ENCODE peak calls at places on chromosome 16, in ten cellular contexts. K is tibial artery; W is H9; Q is endodermal cell; O is adrenal gland; D is GM06990; Y is A549; R is fibroblast of lung; J is Peyer's patch; C is CD8-positive, alpha-beta T cell. M is an unnamed sample.

GRCh38 chr16:48334325-48334724 is 50.9 kb downstream of the SIAH1 start:
- DNase-seq in K (no peak), W (peak), Q (peak), O (no peak), D (no peak), Y (no peak), R (no peak), J (no peak), C (no peak), M (no peak)

GRCh38 chr16:2981899-2982250 is 1.6 kb upstream of the PKMYT1 start:
- DNase-seq in K (no peak), W (no peak), Q (peak), O (no peak), D (no peak), Y (no peak), R (no peak), J (no peak), C (no peak), M (no peak)

GRCh38 chr16:10332301-10332700 is 53.6 kb upstream of the ATF7IP2 start:
- DNase-seq in K (no peak), W (no peak), Q (peak), O (peak), D (no peak), Y (no peak), R (peak), J (no peak), C (no peak), M (no peak)

GRCh38 chr16:2339521-2340484 is 725 bp downstream of the ABCA3 start:
- DNase-seq in K (peak), W (peak), Q (peak), O (peak), D (peak), Y (peak), R (peak), J (peak), C (peak), M (peak)

GRCh38 chr16:65392831-65393565 is 271.1 kb upstream of the CDH11 start:
- DNase-seq in K (no peak), W (no peak), Q (no peak), O (no peak), D (no peak), Y (no peak), R (peak), J (no peak), C (no peak), M (no peak)

GRCh38 chr16:48318630-48319029 is 66.6 kb downstream of the SIAH1 start:
- DNase-seq in K (no peak), W (peak), Q (peak), O (peak), D (no peak), Y (no peak), R (peak), J (peak), C (peak), M (no peak)

GRCh38 chr16:78925071-78925714 is 675.3 kb downstream of the MAF start:
- DNase-seq in K (no peak), W (peak), Q (peak), O (peak), D (peak), Y (peak), R (no peak), J (no peak), C (no peak), M (no peak)

GRCh38 chr16:9260665-9261064 is 169.2 kb downstream of the HAPSTR1 start:
- DNase-seq in K (no peak), W (no peak), Q (no peak), O (no peak), D (no peak), Y (no peak), R (no peak), J (no peak), C (no peak), M (no peak)

GRCh38 chr16:75947626-75948239 is 221.4 kb upstream of the CPHXL start:
- DNase-seq in K (no peak), W (no peak), Q (no peak), O (no peak), D (no peak), Y (no peak), R (no peak), J (no peak), C (no peak), M (no peak)

GRCh38 chr16:51156836-51157235 is 5.8 kb upstream of the SALL1 start:
- DNase-seq in K (no peak), W (no peak), Q (no peak), O (no peak), D (no peak), Y (no peak), R (peak), J (no peak), C (no peak), M (no peak)

GRCh38 chr16:28126684-28127620 is 63.4 kb upstream of the GSG1L start:
- DNase-seq in K (no peak), W (no peak), Q (no peak), O (no peak), D (no peak), Y (no peak), R (no peak), J (no peak), C (no peak), M (no peak)

GRCh38 chr16:13333336-13333735 is 431.9 kb downstream of the SHISA9 start:
- DNase-seq in K (no peak), W (no peak), Q (no peak), O (no peak), D (no peak), Y (no peak), R (no peak), J (no peak), C (no peak), M (no peak)

GRCh38 chr16:1181715-1182671 is 29.1 kb downstream of the CACNA1H start:
- DNase-seq in K (peak), W (no peak), Q (no peak), O (peak), D (no peak), Y (peak), R (peak), J (peak), C (no peak), M (peak)

GRCh38 chr16:11101695-11102522 is 154.1 kb downstream of the SOCS1 start:
- DNase-seq in K (no peak), W (no peak), Q (no peak), O (no peak), D (no peak), Y (no peak), R (peak), J (no peak), C (no peak), M (no peak)

GRCh38 chr16:15772579-15773293 is 84.1 kb downstream of the MYH11 start:
- DNase-seq in K (no peak), W (no peak), Q (no peak), O (no peak), D (no peak), Y (no peak), R (no peak), J (no peak), C (no peak), M (no peak)

GRCh38 chr16:56669840-56670639 is 426 bp downstream of the MT1H start:
- DNase-seq in K (no peak), W (peak), Q (peak), O (no peak), D (no peak), Y (no peak), R (no peak), J (no peak), C (no peak), M (no peak)

GRCh38 chr16:10521681-10522274 is 58.6 kb downstream of the EMP2 start:
- DNase-seq in K (peak), W (peak), Q (peak), O (peak), D (no peak), Y (peak), R (peak), J (peak), C (peak), M (peak)

GRCh38 chr16:11296706-11297491 is 15.8 kb upstream of the PRM1 start:
- DNase-seq in K (no peak), W (no peak), Q (no peak), O (no peak), D (no peak), Y (no peak), R (peak), J (peak), C (no peak), M (peak)

GRCh38 chr16:1211451-1212268 is 13.4 kb downstream of the TPSG1 start:
- DNase-seq in K (no peak), W (no peak), Q (no peak), O (no peak), D (no peak), Y (no peak), R (no peak), J (no peak), C (no peak), M (no peak)

GRCh38 chr16:945271-946047 is 25.3 kb downstream of the LMF1 start:
- DNase-seq in K (no peak), W (no peak), Q (no peak), O (no peak), D (no peak), Y (no peak), R (no peak), J (no peak), C (no peak), M (no peak)

GRCh38 chr16:72728516-72728915 is 319.4 kb downstream of the ZFHX3 start:
- DNase-seq in K (no peak), W (no peak), Q (no peak), O (no peak), D (no peak), Y (no peak), R (no peak), J (no peak), C (no peak), M (no peak)

GRCh38 chr16:3013491-3013951 is 798 bp downstream of the CLDN9 start:
- DNase-seq in K (no peak), W (peak), Q (peak), O (no peak), D (no peak), Y (no peak), R (no peak), J (no peak), C (no peak), M (no peak)

GRCh38 chr16:75820672-75821071 is 94.4 kb upstream of the CPHXL start:
- DNase-seq in K (no peak), W (peak), Q (peak), O (no peak), D (no peak), Y (peak), R (no peak), J (no peak), C (no peak), M (no peak)

GRCh38 chr16:83692224-83692623 is 115.6 kb upstream of the HSBP1 start:
- DNase-seq in K (no peak), W (no peak), Q (no peak), O (no peak), D (no peak), Y (no peak), R (no peak), J (no peak), C (no peak), M (no peak)

GRCh38 chr16:48441863-48442279 is 56.7 kb upstream of the SIAH1 start:
- DNase-seq in K (no peak), W (no peak), Q (no peak), O (no peak), D (no peak), Y (peak), R (no peak), J (no peak), C (no peak), M (peak)

GRCh38 chr16:69553332-69553731 is 12.4 kb upstream of the NFAT5 start:
- DNase-seq in K (no peak), W (no peak), Q (no peak), O (no peak), D (no peak), Y (no peak), R (peak), J (no peak), C (no peak), M (no peak)

GRCh38 chr16:977096-977701 is 4.4 kb upstream of the SOX8 start:
- DNase-seq in K (peak), W (no peak), Q (no peak), O (peak), D (no peak), Y (no peak), R (no peak), J (no peak), C (no peak), M (peak)

GRCh38 chr16:4968879-4969278 is 10.7 kb downstream of the SEC14L5 start:
- DNase-seq in K (no peak), W (no peak), Q (no peak), O (no peak), D (no peak), Y (no peak), R (no peak), J (no peak), C (no peak), M (no peak)

GRCh38 chr16:12130691-12131302 is 154.3 kb downstream of the SNX29 start:
- DNase-seq in K (no peak), W (no peak), Q (no peak), O (no peak), D (no peak), Y (no peak), R (no peak), J (no peak), C (no peak), M (no peak)

GRCh38 chr16:50160495-50161164 is 7.5 kb downstream of the TENT4B start:
- DNase-seq in K (no peak), W (no peak), Q (no peak), O (no peak), D (no peak), Y (no peak), R (peak), J (no peak), C (no peak), M (no peak)

GRCh38 chr16:58393138-58393504 is 850 bp downstream of the GINS3 start:
- DNase-seq in K (no peak), W (no peak), Q (no peak), O (no peak), D (no peak), Y (no peak), R (peak), J (no peak), C (no peak), M (no peak)

DNA sequence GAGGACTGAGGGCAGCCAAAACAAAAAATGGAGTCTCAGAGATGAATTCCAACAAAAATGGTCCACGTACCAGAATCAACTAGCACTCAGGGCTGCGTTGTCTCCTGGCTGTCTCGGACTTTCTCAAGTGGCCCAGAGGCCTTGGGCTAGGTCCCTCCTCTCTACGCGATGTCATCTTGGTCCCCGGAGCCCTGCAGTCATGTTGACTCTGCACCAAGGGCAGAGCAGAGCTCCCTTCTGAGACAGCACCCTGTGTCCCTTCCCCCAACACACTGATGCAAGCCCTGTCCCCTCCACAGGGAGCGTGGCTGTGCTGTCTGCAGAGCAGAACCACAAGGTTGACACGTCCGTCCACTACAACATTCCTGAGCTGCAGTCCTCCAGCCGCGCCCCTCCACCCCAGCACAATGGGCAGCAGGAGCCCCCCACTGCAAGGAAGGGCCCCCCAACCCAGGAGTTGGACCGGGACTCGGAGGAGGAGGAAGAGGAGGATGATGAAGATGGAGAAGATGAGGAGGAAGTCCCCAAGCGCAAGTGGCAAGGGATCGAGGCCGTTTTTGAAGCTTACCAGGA is 20.8 kb downstream of the GINS2 start:
- DNase-seq in K (no peak), W (no peak), Q (no peak), O (no peak), D (no peak), Y (no peak), R (no peak), J (no peak), C (no peak), M (peak)
- TF ChIP-seq CTCF in K (no peak), W (no peak), Q (no peak), O (no peak), D (no peak), Y (no peak), R (no peak), J (no peak), C (no peak), M (no peak)

GRCh38 chr16:81076566-81077076 is 417 bp downstream of the C16orf46 start:
- DNase-seq in K (peak), W (peak), Q (peak), O (peak), D (no peak), Y (peak), R (no peak), J (peak), C (peak), M (peak)

GRCh38 chr16:81081007-81081406 is 4.0 kb upstream of the C16orf46 start:
- DNase-seq in K (no peak), W (no peak), Q (no peak), O (no peak), D (no peak), Y (no peak), R (no peak), J (no peak), C (no peak), M (no peak)

GRCh38 chr16:81073560-81074330 is 3.3 kb downstream of the C16orf46 start:
- DNase-seq in K (no peak), W (no peak), Q (no peak), O (no peak), D (no peak), Y (no peak), R (no peak), J (no peak), C (no peak), M (no peak)

GRCh38 chr16:81080233-81080632 is 3.2 kb upstream of the C16orf46 start:
- DNase-seq in K (no peak), W (no peak), Q (no peak), O (no peak), D (no peak), Y (no peak), R (no peak), J (no peak), C (no peak), M (no peak)

GRCh38 chr16:81077077-81077940 is at the start of gene C16orf46:
- DNase-seq in K (peak), W (peak), Q (peak), O (peak), D (peak), Y (peak), R (peak), J (peak), C (peak), M (peak)
- TF ChIP-seq CTCF in K (no peak), W (no peak), Q (no peak), O (no peak), D (no peak), Y (no peak), R (no peak), J (no peak), C (no peak), M (no peak)

GRCh38 chr16:17414916-17415315 is 55.8 kb downstream of the XYLT1 start:
- DNase-seq in K (no peak), W (no peak), Q (no peak), O (no peak), D (no peak), Y (no peak), R (no peak), J (no peak), C (no peak), M (no peak)

GRCh38 chr16:17419266-17419665 is 51.5 kb downstream of the XYLT1 start:
- DNase-seq in K (no peak), W (no peak), Q (no peak), O (no peak), D (no peak), Y (no peak), R (no peak), J (no peak), C (no peak), M (no peak)

GRCh38 chr16:17417740-17418139 is 53.0 kb downstream of the XYLT1 start:
- DNase-seq in K (no peak), W (no peak), Q (no peak), O (no peak), D (no peak), Y (no peak), R (peak), J (no peak), C (no peak), M (no peak)

GRCh38 chr16:17414421-17414820 is 56.3 kb downstream of the XYLT1 start:
- DNase-seq in K (no peak), W (no peak), Q (no peak), O (no peak), D (peak), Y (no peak), R (no peak), J (peak), C (no peak), M (no peak)

DNA sequence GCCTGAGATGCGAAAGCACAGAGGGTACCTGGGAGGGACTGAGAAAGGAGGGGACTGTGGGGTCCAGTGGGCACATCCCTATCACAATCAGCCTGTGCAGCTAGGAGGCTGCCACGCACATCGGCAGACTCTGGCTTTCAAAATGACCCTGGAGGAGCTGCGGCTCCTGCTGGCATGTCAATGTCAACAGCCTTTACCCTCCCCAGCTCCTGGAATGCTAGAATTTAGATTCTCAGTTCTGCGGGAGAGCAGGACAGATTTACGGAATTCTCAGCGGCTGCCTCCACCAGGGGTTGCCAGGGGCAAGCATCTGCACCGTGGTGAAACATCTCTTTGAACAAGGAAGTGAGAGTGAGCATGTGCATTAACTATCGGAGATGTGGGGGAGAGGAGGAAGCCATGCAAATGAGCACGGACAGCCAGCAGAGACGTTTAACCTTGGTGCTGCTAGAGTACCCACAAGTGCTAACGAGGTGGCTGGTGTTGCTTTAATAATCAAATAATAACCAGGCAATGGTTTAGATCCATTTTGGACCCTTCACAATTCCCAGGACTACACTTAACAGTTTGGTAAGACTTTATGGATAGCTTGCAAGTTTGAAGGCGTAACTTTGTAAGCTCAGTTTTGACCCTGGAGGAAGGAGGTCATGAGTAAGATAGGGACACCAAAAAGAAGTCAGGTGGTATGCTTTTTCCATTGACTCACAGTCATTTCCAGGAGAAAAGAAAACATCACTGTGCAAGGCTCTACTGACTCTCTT is 54.1 kb downstream of the XYLT1 start:
- DNase-seq in K (peak), W (peak), Q (peak), O (peak), D (peak), Y (no peak), R (peak), J (peak), C (peak), M (no peak)
- TF ChIP-seq CTCF in K (peak), W (peak), Q (peak), O (no peak), D (peak), Y (no peak), R (no peak), J (peak), C (peak), M (no peak)

DNA sequence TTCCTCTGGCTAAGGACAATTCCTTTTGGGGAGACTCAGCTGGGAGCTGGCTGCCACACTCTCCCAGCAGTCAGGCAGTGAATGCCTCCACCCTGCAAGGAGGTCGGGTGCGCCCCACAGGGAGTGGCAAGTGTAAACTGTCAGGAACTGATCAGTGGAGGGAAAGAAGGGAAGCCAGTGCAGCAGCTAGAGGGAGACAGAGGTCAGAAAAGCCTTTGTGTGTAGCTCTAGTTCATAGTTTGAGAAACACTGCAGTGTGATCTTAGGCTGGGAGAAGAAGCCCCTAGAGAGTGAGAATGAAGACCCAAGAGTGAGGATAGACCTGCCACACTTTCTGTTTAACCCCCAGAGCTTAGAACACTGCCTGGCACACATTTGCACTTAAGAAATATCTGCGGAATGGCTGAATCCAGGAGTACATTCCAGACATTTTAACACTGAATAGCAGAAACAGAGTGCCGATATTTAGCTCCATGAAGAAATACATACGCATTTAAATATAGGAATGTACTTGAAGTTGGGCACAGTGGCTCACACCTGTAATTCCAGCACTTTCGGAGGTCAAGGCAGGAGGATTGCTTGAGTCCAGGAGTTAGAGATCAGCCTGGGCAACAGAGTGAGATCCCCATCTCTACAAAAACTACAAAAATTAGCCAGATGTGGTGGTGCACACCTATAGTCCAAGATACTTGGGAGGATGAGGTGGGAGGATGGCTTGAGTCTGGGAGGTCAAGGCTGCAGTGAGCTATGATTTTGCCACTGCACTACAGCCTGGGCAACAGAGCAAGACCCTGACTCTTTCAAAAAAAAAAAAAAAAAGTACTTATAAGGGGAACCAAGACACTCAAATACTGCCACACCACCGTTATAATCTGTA is 11.1 kb upstream of the SLC5A11 start:
- DNase-seq in K (no peak), W (peak), Q (peak), O (no peak), D (no peak), Y (peak), R (peak), J (no peak), C (no peak), M (peak)
- TF ChIP-seq CTCF in K (no peak), W (peak), Q (peak), O (peak), D (peak), Y (peak), R (peak), J (no peak), C (no peak), M (no peak)

GRCh38 chr16:54936979-54937672 is 6.5 kb downstream of the IRX5 start:
- DNase-seq in K (no peak), W (peak), Q (peak), O (no peak), D (peak), Y (peak), R (peak), J (no peak), C (no peak), M (no peak)
- TF ChIP-seq CTCF in K (no peak), W (peak), Q (peak), O (no peak), D (peak), Y (peak), R (no peak), J (no peak), C (no peak), M (no peak)

M was measured in sigmoid colon.